ENCODE peak calls at places on chromosome 21, in four cellular contexts. One of them, this sample, is unnamed.
A peak's percentile ranks its signal among the peaks of the same experiment; 100 is the strongest.

GRCh38 chr21:40120944-40121575 is 253.8 kb downstream of the PCP4 start:
- DNase-seq in H1: no peak
- DNase-seq in HepG2: peak; percentile 2
- DNase-seq in K562: peak; percentile 26
- DNase-seq in this sample: peak; percentile 51

GRCh38 chr21:32276671-32277070 is 2.2 kb downstream of the MIS18A start:
- DNase-seq in H1: no peak
- DNase-seq in HepG2: peak; percentile 51
- DNase-seq in K562: no peak
- DNase-seq in this sample: no peak

GRCh38 chr21:37531402-37532042 is 164.9 kb downstream of the DYRK1A start:
- DNase-seq in H1: no peak
- DNase-seq in HepG2: no peak
- DNase-seq in K562: no peak
- DNase-seq in this sample: no peak

GRCh38 chr21:34093083-34093482 is 19.7 kb downstream of the MRPS6 start:
- DNase-seq in H1: no peak
- DNase-seq in HepG2: no peak
- DNase-seq in K562: no peak
- DNase-seq in this sample: no peak

GRCh38 chr21:31798842-31799691 is 67.1 kb upstream of the SCAF4 start:
- DNase-seq in H1: no peak
- DNase-seq in HepG2: no peak
- DNase-seq in K562: no peak
- DNase-seq in this sample: no peak

GRCh38 chr21:31370281-31370892 is 26.3 kb upstream of the TIAM1 start:
- DNase-seq in H1: no peak
- DNase-seq in HepG2: no peak
- DNase-seq in K562: no peak
- DNase-seq in this sample: no peak

GRCh38 chr21:35338881-35339632 is 290.0 kb upstream of the RUNX1 start:
- DNase-seq in H1: no peak
- DNase-seq in HepG2: no peak
- DNase-seq in K562: no peak
- DNase-seq in this sample: no peak

GRCh38 chr21:16535100-16535418 is 805.3 kb downstream of the USP25 start:
- DNase-seq in H1: no peak
- DNase-seq in HepG2: no peak
- DNase-seq in K562: no peak
- DNase-seq in this sample: no peak

GRCh38 chr21:31961027-31961426 is 88.2 kb downstream of the HUNK start:
- DNase-seq in H1: no peak
- DNase-seq in HepG2: no peak
- DNase-seq in K562: no peak
- DNase-seq in this sample: no peak

GRCh38 chr21:15815285-15815684 is 85.5 kb downstream of the USP25 start:
- DNase-seq in H1: no peak
- DNase-seq in HepG2: no peak
- DNase-seq in K562: peak; percentile 10
- DNase-seq in this sample: no peak

GRCh38 chr21:36735201-36735515 is 36.2 kb downstream of the SIM2 start:
- DNase-seq in H1: no peak
- DNase-seq in HepG2: no peak
- DNase-seq in K562: no peak
- DNase-seq in this sample: no peak

GRCh38 chr21:37490084-37490483 is 123.5 kb downstream of the DYRK1A start:
- DNase-seq in H1: no peak
- DNase-seq in HepG2: no peak
- DNase-seq in K562: no peak
- DNase-seq in this sample: no peak

GRCh38 chr21:14766241-14766640 is 220.1 kb upstream of the SAMSN1 start:
- DNase-seq in H1: peak; percentile 48
- DNase-seq in HepG2: peak; percentile 44
- DNase-seq in K562: no peak
- DNase-seq in this sample: peak; percentile 66

GRCh38 chr21:35352066-35352770 is 303.1 kb upstream of the RUNX1 start:
- DNase-seq in H1: no peak
- DNase-seq in HepG2: no peak
- DNase-seq in K562: no peak
- DNase-seq in this sample: no peak

GRCh38 chr21:26118928-26119540 is 51.5 kb downstream of the APP start:
- DNase-seq in H1: no peak
- DNase-seq in HepG2: no peak
- DNase-seq in K562: no peak
- DNase-seq in this sample: no peak
- H2AFZ ChIP-seq in H1: no peak overlapping the region
- H2AFZ ChIP-seq in HepG2: no peak overlapping the region
- H2AFZ ChIP-seq in K562: no peak overlapping the region
- H2AFZ ChIP-seq in this sample: no peak overlapping the region

GRCh38 chr21:45460011-45460565 is 55.1 kb downstream of the COL18A1 start:
- DNase-seq in H1: no peak
- DNase-seq in HepG2: no peak
- DNase-seq in K562: no peak
- DNase-seq in this sample: no peak
- TF ChIP-seq CREB1 in H1: no peak
- TF ChIP-seq CREB1 in HepG2: no peak
- TF ChIP-seq CREB1 in K562: no peak
- TF ChIP-seq CREB1 in this sample: no peak

GRCh38 chr21:27425574-27425973 is 458.7 kb upstream of the ADAMTS5 start:
- DNase-seq in H1: no peak
- DNase-seq in HepG2: no peak
- DNase-seq in K562: no peak
- DNase-seq in this sample: no peak

GRCh38 chr21:27424601-27425000 is 457.7 kb upstream of the ADAMTS5 start:
- DNase-seq in H1: no peak
- DNase-seq in HepG2: no peak
- DNase-seq in K562: no peak
- DNase-seq in this sample: no peak

GRCh38 chr21:27425172-27425571 is 458.3 kb upstream of the ADAMTS5 start:
- DNase-seq in H1: no peak
- DNase-seq in HepG2: no peak
- DNase-seq in K562: no peak
- DNase-seq in this sample: peak; percentile 58

GRCh38 chr21:27423906-27424595 is 457.2 kb upstream of the ADAMTS5 start:
- DNase-seq in H1: no peak
- DNase-seq in HepG2: no peak
- DNase-seq in K562: no peak
- DNase-seq in this sample: peak; percentile 65

DNA sequence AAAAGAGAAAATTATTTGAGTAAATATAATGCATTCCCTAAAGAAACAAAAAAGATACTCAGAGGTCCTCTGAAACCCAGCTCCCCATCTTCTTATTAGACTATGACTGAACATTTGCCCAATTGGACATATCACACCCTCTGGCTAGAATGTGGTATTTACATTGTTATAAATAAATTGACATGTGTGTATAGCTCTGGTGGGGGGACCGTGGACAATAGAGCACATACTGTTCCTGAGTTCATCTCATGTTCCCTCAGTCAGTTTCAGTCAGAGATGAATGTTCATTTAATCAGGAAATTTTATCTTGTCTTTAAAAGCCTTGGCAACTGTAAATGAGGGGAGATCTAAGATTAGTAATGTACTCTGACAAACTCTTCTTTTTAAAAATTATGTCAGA is 459.3 kb upstream of the ADAMTS5 start:
- DNase-seq in H1: no peak
- DNase-seq in HepG2: no peak
- DNase-seq in K562: no peak
- DNase-seq in this sample: no peak
- H2AFZ ChIP-seq in H1: no peak overlapping the region
- H2AFZ ChIP-seq in HepG2: no peak overlapping the region
- H2AFZ ChIP-seq in K562: no peak overlapping the region
- H2AFZ ChIP-seq in this sample: no peak overlapping the region

GRCh38 chr21:42253466-42253865 is 34.5 kb downstream of the ABCG1 start:
- DNase-seq in H1: no peak
- DNase-seq in HepG2: no peak
- DNase-seq in K562: no peak
- DNase-seq in this sample: no peak

GRCh38 chr21:42251654-42252053 is 32.7 kb downstream of the ABCG1 start:
- DNase-seq in H1: no peak
- DNase-seq in HepG2: no peak
- DNase-seq in K562: no peak
- DNase-seq in this sample: no peak

GRCh38 chr21:42250422-42251403 is 31.8 kb downstream of the ABCG1 start:
- DNase-seq in H1: no peak
- DNase-seq in HepG2: no peak
- DNase-seq in K562: no peak
- DNase-seq in this sample: no peak

GRCh38 chr21:42252778-42253340 is 33.9 kb downstream of the ABCG1 start:
- DNase-seq in H1: no peak
- DNase-seq in HepG2: no peak
- DNase-seq in K562: no peak
- DNase-seq in this sample: no peak

DNA sequence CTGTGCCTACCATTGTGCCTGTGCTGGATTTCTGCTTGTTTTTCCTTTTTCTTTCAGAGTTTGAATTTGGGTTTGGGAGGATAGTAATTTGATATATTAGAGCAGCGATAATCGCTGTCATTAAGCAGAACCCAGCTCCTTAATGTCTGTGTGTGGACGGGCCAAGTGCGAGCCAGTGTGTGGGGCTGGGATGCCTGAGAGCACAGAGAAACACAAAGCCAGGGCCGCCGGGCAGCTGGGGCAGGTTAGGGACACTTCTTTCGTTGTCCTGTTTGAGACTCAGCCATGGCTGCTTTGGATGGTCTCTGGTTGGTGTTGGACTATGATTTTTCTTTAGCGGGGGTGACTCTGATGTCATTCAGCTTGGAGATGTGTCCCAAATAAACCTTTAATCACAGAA is 33.3 kb downstream of the ABCG1 start:
- DNase-seq in H1: no peak
- DNase-seq in HepG2: no peak
- DNase-seq in K562: no peak
- DNase-seq in this sample: no peak
- TF ChIP-seq CREB1 in H1: no peak
- TF ChIP-seq CREB1 in HepG2: no peak
- TF ChIP-seq CREB1 in K562: no peak
- TF ChIP-seq CREB1 in this sample: no peak

GRCh38 chr21:44005071-44005470 is 7.0 kb upstream of the TRAPPC10 start:
- DNase-seq in H1: no peak
- DNase-seq in HepG2: no peak
- DNase-seq in K562: no peak
- DNase-seq in this sample: no peak
- H2AFZ ChIP-seq in H1: no peak overlapping the region
- H2AFZ ChIP-seq in HepG2: no peak overlapping the region
- H2AFZ ChIP-seq in K562: no peak overlapping the region
- H2AFZ ChIP-seq in this sample: no peak overlapping the region

GRCh38 chr21:42148097-42148496 is 70.8 kb upstream of the ABCG1 start:
- DNase-seq in H1: no peak
- DNase-seq in HepG2: no peak
- DNase-seq in K562: peak; percentile 15
- DNase-seq in this sample: no peak

GRCh38 chr21:42146251-42146805 is 72.6 kb upstream of the ABCG1 start:
- DNase-seq in H1: no peak
- DNase-seq in HepG2: no peak
- DNase-seq in K562: no peak
- DNase-seq in this sample: no peak

GRCh38 chr21:42145569-42146250 is 73.2 kb upstream of the ABCG1 start:
- DNase-seq in H1: peak; percentile 74
- DNase-seq in HepG2: peak; percentile 33
- DNase-seq in K562: peak; percentile 68
- DNase-seq in this sample: peak; percentile 81

GRCh38 chr21:42147386-42148020 is 71.4 kb upstream of the ABCG1 start:
- DNase-seq in H1: no peak
- DNase-seq in HepG2: no peak
- DNase-seq in K562: no peak
- DNase-seq in this sample: no peak

DNA sequence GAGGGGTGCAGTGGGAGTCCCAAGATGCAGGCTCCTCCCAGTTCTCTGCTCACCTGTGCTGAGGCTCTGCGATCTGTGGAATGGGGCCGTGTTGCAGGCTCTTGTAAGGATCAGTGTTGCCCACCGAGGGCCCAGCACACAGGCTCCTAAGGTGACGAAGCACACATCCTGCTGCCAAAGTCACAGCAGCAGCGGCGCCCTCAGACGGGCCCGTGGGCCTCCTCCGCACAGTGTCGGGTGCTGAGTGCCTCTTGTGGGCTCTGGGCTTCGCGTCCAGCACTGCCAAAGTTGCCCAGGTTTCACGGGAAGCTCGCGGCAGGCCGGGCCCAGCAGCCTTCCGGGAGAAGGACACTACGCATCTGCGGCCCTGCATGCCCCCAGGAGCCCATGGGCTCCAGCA is 72.1 kb upstream of the ABCG1 start:
- DNase-seq in H1: no peak
- DNase-seq in HepG2: no peak
- DNase-seq in K562: no peak
- DNase-seq in this sample: no peak
- TF ChIP-seq CREB1 in H1: no peak
- TF ChIP-seq CREB1 in HepG2: no peak
- TF ChIP-seq CREB1 in K562: no peak
- TF ChIP-seq CREB1 in this sample: no peak

DNA sequence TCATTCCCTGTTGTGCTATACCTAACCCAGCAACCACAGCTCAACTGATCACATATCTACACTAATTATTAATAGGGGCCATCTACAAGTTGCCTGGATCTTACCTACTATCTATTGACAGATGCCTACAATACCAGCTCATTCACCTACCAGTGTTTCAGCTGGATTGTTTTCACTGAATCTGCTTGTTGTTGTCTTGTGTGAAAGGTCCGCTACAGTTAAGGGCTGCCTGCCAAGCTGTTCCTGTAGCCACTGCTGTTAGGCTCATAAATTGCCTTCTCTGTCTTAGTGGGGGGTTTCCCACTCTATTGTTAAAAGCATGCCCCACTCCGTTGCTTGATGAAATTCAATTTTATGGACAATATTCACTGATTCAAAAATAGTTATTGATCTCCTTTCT is 199.7 kb upstream of the TMPRSS15 start:
- DNase-seq in H1: no peak
- DNase-seq in HepG2: no peak
- DNase-seq in K562: no peak
- DNase-seq in this sample: no peak
- H2AFZ ChIP-seq in H1: no peak overlapping the region
- H2AFZ ChIP-seq in HepG2: no peak overlapping the region
- H2AFZ ChIP-seq in K562: no peak overlapping the region
- H2AFZ ChIP-seq in this sample: no peak overlapping the region

This sample was measured in GM23338.